ENCODE peak calls at places on chromosome 7, in ten cellular contexts. F, G, J, O, T, B, Y, P, R and C are unnamed samples.

GRCh38 chr7:46832136-46832535 is 749.8 kb downstream of the TNS3 start:
- DNase-seq in F (no peak), G (no peak), J (no peak), O (no peak), T (no peak), B (no peak), Y (no peak), P (no peak), R (no peak), C (no peak)

GRCh38 chr7:115471891-115472290 is 550.0 kb downstream of the MDFIC start:
- DNase-seq in F (no peak), G (no peak), J (no peak), O (no peak), T (no peak), B (no peak), Y (no peak), P (no peak), R (no peak), C (no peak)

GRCh38 chr7:55903985-55904759 is 16.9 kb downstream of the ZNF713 start:
- DNase-seq in F (no peak), G (no peak), J (no peak), O (no peak), T (no peak), B (no peak), Y (no peak), P (no peak), R (no peak), C (no peak)

GRCh38 chr7:2219606-2220005 is 13.1 kb downstream of the MAD1L1 start:
- DNase-seq in F (no peak), G (no peak), J (no peak), O (no peak), T (no peak), B (no peak), Y (no peak), P (no peak), R (no peak), C (no peak)

GRCh38 chr7:28330384-28331070 is 81.8 kb upstream of the CREB5 start:
- DNase-seq in F (no peak), G (no peak), J (no peak), O (no peak), T (no peak), B (no peak), Y (no peak), P (no peak), R (no peak), C (no peak)

GRCh38 chr7:116592445-116592844 is 67.6 kb downstream of the CAV1 start:
- DNase-seq in F (no peak), G (no peak), J (peak), O (no peak), T (no peak), B (no peak), Y (no peak), P (no peak), R (no peak), C (no peak)

GRCh38 chr7:96359876-96360275 is 38.0 kb upstream of the SLC25A13 start:
- DNase-seq in F (peak), G (no peak), J (no peak), O (no peak), T (no peak), B (no peak), Y (no peak), P (no peak), R (no peak), C (no peak)

GRCh38 chr7:36048141-36048901 is 104.7 kb upstream of the EEPD1 start:
- DNase-seq in F (no peak), G (no peak), J (no peak), O (no peak), T (peak), B (no peak), Y (no peak), P (no peak), R (no peak), C (no peak)

GRCh38 chr7:134946260-134946659 is 40.0 kb upstream of the AGBL3 start:
- DNase-seq in F (no peak), G (no peak), J (no peak), O (no peak), T (no peak), B (no peak), Y (no peak), P (no peak), R (no peak), C (no peak)

GRCh38 chr7:12889391-12889790 is 202.0 kb downstream of the ARL4A start:
- DNase-seq in F (no peak), G (peak), J (no peak), O (no peak), T (no peak), B (no peak), Y (no peak), P (no peak), R (no peak), C (no peak)

GRCh38 chr7:143504937-143505297 is 27.2 kb downstream of the TAS2R41 start:
- DNase-seq in F (no peak), G (no peak), J (no peak), O (no peak), T (no peak), B (no peak), Y (no peak), P (no peak), R (no peak), C (no peak)

GRCh38 chr7:71193099-71193810 is 61.3 kb downstream of the GALNT17 start:
- DNase-seq in F (no peak), G (no peak), J (no peak), O (no peak), T (no peak), B (no peak), Y (no peak), P (no peak), R (peak), C (no peak)

GRCh38 chr7:101527844-101528667 is 101.0 kb downstream of the MYL10 start:
- DNase-seq in F (no peak), G (peak), J (no peak), O (no peak), T (no peak), B (no peak), Y (peak), P (no peak), R (no peak), C (peak)

GRCh38 chr7:153930681-153931080 is 121.5 kb upstream of the DPP6 start:
- DNase-seq in F (no peak), G (no peak), J (no peak), O (no peak), T (no peak), B (no peak), Y (no peak), P (no peak), R (no peak), C (no peak)

GRCh38 chr7:79182283-79182682 is 271.2 kb downstream of the MAGI2 start:
- DNase-seq in F (no peak), G (no peak), J (no peak), O (no peak), T (no peak), B (no peak), Y (peak), P (no peak), R (no peak), C (no peak)

GRCh38 chr7:58087536-58088190 is 637.7 kb downstream of the ZNF716 start:
- DNase-seq in F (no peak), G (peak), J (no peak), O (peak), T (no peak), B (no peak), Y (no peak), P (peak), R (no peak), C (no peak)

GRCh38 chr7:106112972-106113421 is 885 bp upstream of the SYPL1 start:
- DNase-seq in F (no peak), G (no peak), J (no peak), O (no peak), T (no peak), B (no peak), Y (no peak), P (no peak), R (peak), C (no peak)

GRCh38 chr7:71984348-71984747 is 427.8 kb downstream of the CALN1 start:
- DNase-seq in F (no peak), G (no peak), J (no peak), O (no peak), T (no peak), B (no peak), Y (no peak), P (no peak), R (no peak), C (no peak)

GRCh38 chr7:24978837-24979469 is 1.0 kb downstream of the OSBPL3 start:
- DNase-seq in F (peak), G (no peak), J (no peak), O (peak), T (peak), B (no peak), Y (no peak), P (no peak), R (peak), C (no peak)

GRCh38 chr7:129499915-129500463 is 2.3 kb upstream of the SMKR1 start:
- DNase-seq in F (no peak), G (no peak), J (no peak), O (no peak), T (no peak), B (no peak), Y (no peak), P (no peak), R (no peak), C (no peak)

GRCh38 chr7:139654270-139655181 is 123.3 kb downstream of the HIPK2 start:
- DNase-seq in F (no peak), G (no peak), J (no peak), O (no peak), T (no peak), B (no peak), Y (no peak), P (no peak), R (no peak), C (no peak)

GRCh38 chr7:102872460-102872859 is 40.3 kb upstream of the LRRC17 start:
- DNase-seq in F (no peak), G (no peak), J (no peak), O (no peak), T (no peak), B (no peak), Y (no peak), P (no peak), R (no peak), C (no peak)

GRCh38 chr7:11343818-11344413 is 370.2 kb downstream of the PHF14 start:
- DNase-seq in F (peak), G (no peak), J (no peak), O (no peak), T (no peak), B (no peak), Y (peak), P (no peak), R (no peak), C (peak)

GRCh38 chr7:107505997-107506682 is 36.3 kb downstream of the GPR22 start:
- DNase-seq in F (peak), G (no peak), J (peak), O (no peak), T (no peak), B (no peak), Y (no peak), P (no peak), R (no peak), C (no peak)

GRCh38 chr7:144629011-144629410 is 206.8 kb downstream of the TPK1 start:
- DNase-seq in F (no peak), G (no peak), J (no peak), O (no peak), T (no peak), B (no peak), Y (no peak), P (no peak), R (peak), C (no peak)

GRCh38 chr7:84055904-84056615 is 138.5 kb downstream of the SEMA3A start:
- DNase-seq in F (no peak), G (no peak), J (no peak), O (no peak), T (no peak), B (no peak), Y (no peak), P (no peak), R (no peak), C (no peak)

GRCh38 chr7:34016876-34017275 is 111.5 kb downstream of the BMPER start:
- DNase-seq in F (no peak), G (no peak), J (no peak), O (no peak), T (no peak), B (no peak), Y (no peak), P (no peak), R (no peak), C (no peak)

GRCh38 chr7:20329389-20330175 is 1.1 kb upstream of the ITGB8 start:
- DNase-seq in F (peak), G (peak), J (peak), O (peak), T (peak), B (peak), Y (peak), P (no peak), R (peak), C (peak)

GRCh38 chr7:96629884-96630283 is 79.8 kb downstream of the SEM1 start:
- DNase-seq in F (no peak), G (no peak), J (no peak), O (no peak), T (no peak), B (no peak), Y (no peak), P (no peak), R (no peak), C (no peak)

GRCh38 chr7:20647908-20648776 is 32.7 kb downstream of the ABCB5 start:
- DNase-seq in F (peak), G (no peak), J (no peak), O (no peak), T (no peak), B (no peak), Y (no peak), P (no peak), R (peak), C (no peak)

GRCh38 chr7:46784746-46785145 is 797.2 kb downstream of the TNS3 start:
- DNase-seq in F (peak), G (no peak), J (no peak), O (no peak), T (no peak), B (no peak), Y (no peak), P (no peak), R (no peak), C (no peak)

GRCh38 chr7:106375499-106375898 is 90.7 kb upstream of the NAMPT start:
- DNase-seq in F (no peak), G (no peak), J (no peak), O (no peak), T (no peak), B (no peak), Y (no peak), P (no peak), R (no peak), C (no peak)

GRCh38 chr7:145729701-145730100 is 386.9 kb upstream of the CNTNAP2 start:
- DNase-seq in F (no peak), G (no peak), J (no peak), O (no peak), T (no peak), B (no peak), Y (no peak), P (no peak), R (no peak), C (no peak)

DNA sequence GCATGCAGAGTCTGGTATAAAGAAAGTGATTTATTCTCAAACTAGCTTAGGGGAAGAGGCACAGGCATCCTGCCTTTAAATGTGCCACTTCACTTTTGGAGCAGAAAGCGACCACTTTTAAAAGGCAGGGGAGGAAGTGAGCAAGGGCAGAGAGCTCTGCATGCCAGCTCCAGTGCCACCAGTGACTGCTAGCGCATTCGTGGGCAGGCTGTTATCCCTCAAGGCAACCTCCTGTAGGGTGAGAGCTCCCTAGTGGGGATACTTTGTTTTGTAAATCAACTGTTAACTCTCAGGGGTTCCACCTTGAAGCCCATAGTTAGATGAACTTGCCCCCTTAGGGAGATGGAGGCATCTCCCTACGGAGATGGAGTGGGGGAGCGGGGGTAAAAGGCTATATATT is 29.4 kb upstream of the GRB10 start:
- DNase-seq in F (no peak), G (no peak), J (no peak), O (no peak), T (no peak), B (no peak), Y (no peak), P (no peak), R (peak), C (no peak)
- H3K27ac ChIP-seq in F (no peak), G (no peak), J (no peak), O (no peak), T (no peak), B (no peak), Y (no peak), P (no peak), R (no peak), C (no peak)

GRCh38 chr7:30918676-30919075 is 7.0 kb downstream of the AQP1 start:
- DNase-seq in F (no peak), G (peak), J (no peak), O (peak), T (no peak), B (peak), Y (no peak), P (no peak), R (peak), C (no peak)
- H3K27ac ChIP-seq in F (no peak), G (peak), J (no peak), O (no peak), T (peak), B (no peak), Y (no peak), P (no peak), R (no peak), C (no peak)

GRCh38 chr7:130910949-130911944 is 177.2 kb upstream of the KLF14 start:
- DNase-seq in F (no peak), G (no peak), J (no peak), O (no peak), T (no peak), B (no peak), Y (no peak), P (no peak), R (peak), C (no peak)

GRCh38 chr7:130912910-130913720 is 179.1 kb upstream of the KLF14 start:
- DNase-seq in F (peak), G (peak), J (no peak), O (peak), T (peak), B (peak), Y (no peak), P (peak), R (no peak), C (no peak)

GRCh38 chr7:130914589-130915294 is 180.7 kb upstream of the KLF14 start:
- DNase-seq in F (no peak), G (no peak), J (no peak), O (no peak), T (no peak), B (no peak), Y (no peak), P (no peak), R (no peak), C (no peak)

GRCh38 chr7:130912086-130912909 is 178.3 kb upstream of the KLF14 start:
- DNase-seq in F (no peak), G (no peak), J (no peak), O (no peak), T (no peak), B (no peak), Y (no peak), P (no peak), R (no peak), C (no peak)

GRCh38 chr7:130913721-130914588 is 179.9 kb upstream of the KLF14 start:
- DNase-seq in F (no peak), G (no peak), J (no peak), O (no peak), T (no peak), B (no peak), Y (no peak), P (no peak), R (no peak), C (no peak)
- H3K27ac ChIP-seq in F (peak), G (peak), J (peak), O (peak), T (peak), B (peak), Y (peak), P (peak), R (no peak), C (no peak)

GRCh38 chr7:138167869-138168296 is 91.6 kb downstream of the AKR1D1 start:
- DNase-seq in F (no peak), G (no peak), J (no peak), O (no peak), T (no peak), B (no peak), Y (no peak), P (no peak), R (peak), C (no peak)

GRCh38 chr7:138170959-138171703 is 94.9 kb downstream of the AKR1D1 start:
- DNase-seq in F (no peak), G (no peak), J (no peak), O (no peak), T (no peak), B (no peak), Y (no peak), P (no peak), R (no peak), C (no peak)

GRCh38 chr7:138167222-138167621 is 91.0 kb downstream of the AKR1D1 start:
- DNase-seq in F (no peak), G (no peak), J (no peak), O (no peak), T (no peak), B (no peak), Y (no peak), P (no peak), R (no peak), C (no peak)

GRCh38 chr7:138170298-138170697 is 94.0 kb downstream of the AKR1D1 start:
- DNase-seq in F (no peak), G (no peak), J (no peak), O (no peak), T (no peak), B (no peak), Y (no peak), P (no peak), R (peak), C (no peak)

GRCh38 chr7:138169441-138169851 is 93.2 kb downstream of the AKR1D1 start:
- DNase-seq in F (no peak), G (no peak), J (no peak), O (no peak), T (no peak), B (no peak), Y (no peak), P (no peak), R (peak), C (no peak)
- H3K27ac ChIP-seq in F (peak), G (no peak), J (no peak), O (no peak), T (no peak), B (no peak), Y (no peak), P (no peak), R (peak), C (no peak)